ENCODE peak calls at places on chromosome 5, in seven cellular contexts. N, I, M, F, P, L and Q are unnamed samples.

GRCh38 chr5:36680066-36680465 is 73.7 kb downstream of the SLC1A3 start:
- DNase-seq in M (no peak), F (no peak), N (no peak), L (no peak), I (no peak), P (no peak), Q (no peak)

GRCh38 chr5:67012241-67012640 is 184.4 kb downstream of the CD180 start:
- DNase-seq in I (no peak), L (no peak), M (no peak), N (no peak), F (no peak), P (no peak), Q (no peak)

GRCh38 chr5:1292846-1293415 is 1.9 kb downstream of the TERT start:
- DNase-seq in I (no peak), N (no peak), P (no peak), L (no peak), M (no peak), F (peak), Q (no peak)

GRCh38 chr5:73450041-73450598 is 1.5 kb upstream of the FOXD1 start:
- DNase-seq in F (no peak), I (no peak), L (no peak), N (no peak), P (no peak), M (no peak), Q (no peak)

GRCh38 chr5:34053133-34053532 is 10.1 kb upstream of the C1QTNF3 start:
- DNase-seq in M (peak), F (no peak), N (no peak), L (no peak), I (no peak), P (no peak), Q (no peak)

GRCh38 chr5:33120671-33121070 is 320.1 kb upstream of the TARS1 start:
- DNase-seq in P (no peak), F (no peak), I (no peak), N (no peak), M (peak), L (no peak), Q (no peak)

GRCh38 chr5:135705230-135705631 is 126.4 kb upstream of the CXCL14 start:
- DNase-seq in I (no peak), P (no peak), M (no peak), N (no peak), F (no peak), L (no peak), Q (no peak)

GRCh38 chr5:57871496-57871895 is 388.9 kb upstream of the ACTBL2 start:
- DNase-seq in F (no peak), P (no peak), I (no peak), M (no peak), L (no peak), N (no peak), Q (no peak)

GRCh38 chr5:152650413-152650812 is 245.3 kb upstream of the NMUR2 start:
- DNase-seq in P (no peak), L (no peak), N (no peak), I (no peak), F (no peak), M (no peak), Q (no peak)

GRCh38 chr5:140140435-140140834 is 14.7 kb downstream of the IGIP start:
- DNase-seq in F (no peak), N (no peak), P (no peak), M (no peak), L (no peak), I (no peak), Q (no peak)

GRCh38 chr5:31890025-31890424 is 251.1 kb downstream of the PDZD2 start:
- DNase-seq in P (no peak), I (no peak), M (no peak), L (no peak), N (no peak), F (no peak), Q (no peak)

GRCh38 chr5:177098103-177098771 is 11.5 kb downstream of the FGFR4 start:
- DNase-seq in N (no peak), P (no peak), M (no peak), L (no peak), I (no peak), F (no peak), Q (no peak)

GRCh38 chr5:149732500-149733128 is 2.5 kb downstream of the PPARGC1B start:
- DNase-seq in I (no peak), P (no peak), N (no peak), F (no peak), M (no peak), L (no peak), Q (no peak)

GRCh38 chr5:98099448-98100105 is 673.9 kb upstream of the RGMB start:
- DNase-seq in L (no peak), M (no peak), F (no peak), P (no peak), I (no peak), N (no peak), Q (no peak)

GRCh38 chr5:180575571-180575970 is 15.7 kb downstream of the SCGB3A1 start:
- DNase-seq in L (no peak), P (no peak), M (no peak), N (no peak), I (no peak), F (no peak), Q (no peak)

GRCh38 chr5:1001406-1002270 is 7.0 kb upstream of the NKD2 start:
- DNase-seq in F (no peak), I (no peak), N (no peak), L (no peak), M (no peak), P (no peak), Q (peak)

GRCh38 chr5:165457854-165458481 is 1952.5 kb downstream of the MAT2B start:
- DNase-seq in I (no peak), N (peak), P (no peak), L (no peak), F (no peak), M (peak), Q (peak)
- TF ChIP-seq CTCF in I (peak), N (peak), P (peak), L (no peak), F (no peak), M (peak), Q (peak)

GRCh38 chr5:172293054-172293744 is 9.6 kb upstream of the UBTD2 start:
- DNase-seq in P (peak), F (no peak), L (peak), N (peak), M (no peak), I (peak), Q (peak)
- TF ChIP-seq CTCF in P (peak), F (no peak), L (peak), N (peak), M (peak), I (peak), Q (peak)

GRCh38 chr5:95959964-95960801 is 1.5 kb downstream of the ELL2 start:
- DNase-seq in F (peak), I (no peak), M (no peak), L (no peak), P (no peak), N (no peak), Q (peak)
- TF ChIP-seq CTCF in F (no peak), I (peak), M (no peak), L (no peak), P (no peak), N (no peak), Q (no peak)

GRCh38 chr5:172642511-172642910 is 1.4 kb downstream of the NEURL1B start:
- DNase-seq in P (no peak), N (no peak), I (no peak), F (no peak), M (no peak), L (no peak), Q (no peak)

GRCh38 chr5:172642046-172642409 is 965 bp downstream of the NEURL1B start:
- DNase-seq in N (no peak), I (no peak), M (no peak), F (no peak), L (no peak), P (no peak), Q (no peak)

GRCh38 chr5:172641359-172642045 is 439 bp downstream of the NEURL1B start:
- DNase-seq in P (peak), I (peak), L (no peak), F (no peak), N (no peak), M (no peak), Q (no peak)

GRCh38 chr5:172640139-172640538 is 924 bp upstream of the NEURL1B start:
- DNase-seq in F (no peak), P (no peak), I (no peak), M (no peak), L (no peak), N (no peak), Q (no peak)

DNA sequence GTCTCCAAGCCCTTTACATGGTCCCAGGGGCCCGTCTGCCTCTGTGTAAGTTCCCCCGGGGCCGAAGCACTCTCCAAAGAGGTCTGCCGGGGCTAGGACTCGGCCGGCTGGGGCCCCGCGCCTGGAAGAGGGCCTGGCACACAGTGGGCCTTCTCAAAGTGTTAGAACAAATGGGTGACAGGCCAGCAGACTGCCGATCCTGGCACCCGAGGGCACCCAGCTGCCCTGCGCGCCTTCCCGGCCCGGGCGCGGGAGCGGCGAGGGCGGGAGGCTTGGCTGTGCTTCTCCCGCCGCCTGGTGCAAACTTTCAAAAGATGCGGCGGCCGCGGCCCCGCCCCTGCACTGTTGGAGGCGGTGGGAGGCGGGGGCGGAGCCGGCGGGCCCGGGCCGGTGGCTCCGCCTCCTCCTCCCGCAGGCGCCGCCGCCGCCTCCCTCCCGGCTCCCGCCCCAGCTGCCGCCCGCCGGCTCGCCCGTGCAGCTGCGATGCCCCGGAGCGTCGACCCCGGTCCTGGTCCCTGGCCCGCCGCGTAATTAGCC is at the start of gene NEURL1B:
- DNase-seq in N (peak), I (peak), L (peak), F (no peak), P (peak), M (no peak), Q (peak)
- TF ChIP-seq CTCF in N (no peak), I (no peak), L (no peak), F (no peak), P (no peak), M (no peak), Q (no peak)

GRCh38 chr5:55159763-55160492 is at the start of gene GPX8:
- DNase-seq in N (no peak), P (no peak), I (peak), F (no peak), L (peak), M (peak), Q (peak)
- TF ChIP-seq CTCF in N (no peak), P (peak), I (peak), F (no peak), L (peak), M (peak), Q (peak)

GRCh38 chr5:153883829-153884228 is 154.9 kb downstream of the FAM114A2 start:
- DNase-seq in P (no peak), F (no peak), I (no peak), M (peak), L (no peak), N (no peak), Q (no peak)
- TF ChIP-seq CTCF in P (no peak), F (no peak), I (no peak), M (no peak), L (no peak), N (no peak), Q (no peak)

GRCh38 chr5:77300457-77300856 is 90.0 kb downstream of the PDE8B start:
- DNase-seq in L (no peak), I (no peak), M (no peak), F (no peak), N (no peak), P (no peak), Q (no peak)
- TF ChIP-seq CTCF in L (no peak), I (no peak), M (no peak), F (no peak), N (no peak), P (no peak), Q (no peak)